ENCODE peak calls at places on chromosomes 1 and 21, in seven cellular contexts. One of them, this sample, is unnamed.

GRCh38 chr1:233909195-233909594 is 4.7 kb downstream of the SLC35F3 start:
- DNase-seq in IMR-90: no peak
- DNase-seq in mesenchymal stem cell: no peak
- DNase-seq in H9: no peak
- DNase-seq in mesendoderm: no peak
- DNase-seq in H1: no peak
- DNase-seq in trophoblast cell: peak
- DNase-seq in this sample: no peak

GRCh38 chr1:160416369-160416768 is 16.0 kb downstream of the VANGL2 start:
- DNase-seq in IMR-90: peak
- DNase-seq in mesenchymal stem cell: peak
- DNase-seq in H9: peak
- DNase-seq in mesendoderm: peak
- DNase-seq in H1: no peak
- DNase-seq in trophoblast cell: no peak
- DNase-seq in this sample: no peak

GRCh38 chr1:119554188-119554587 is 47.2 kb downstream of the HSD3B1 start:
- DNase-seq in IMR-90: peak
- DNase-seq in mesenchymal stem cell: peak
- DNase-seq in H9: no peak
- DNase-seq in mesendoderm: peak
- DNase-seq in H1: no peak
- DNase-seq in trophoblast cell: no peak
- DNase-seq in this sample: no peak

GRCh38 chr1:17636612-17637011 is 97.1 kb downstream of the ARHGEF10L start:
- DNase-seq in IMR-90: peak
- DNase-seq in mesenchymal stem cell: no peak
- DNase-seq in H9: no peak
- DNase-seq in mesendoderm: no peak
- DNase-seq in H1: no peak
- DNase-seq in trophoblast cell: no peak
- DNase-seq in this sample: no peak

GRCh38 chr1:18895317-18895716 is 7.0 kb downstream of the ALDH4A1 start:
- DNase-seq in IMR-90: no peak
- DNase-seq in mesenchymal stem cell: no peak
- DNase-seq in H9: no peak
- DNase-seq in mesendoderm: no peak
- DNase-seq in H1: no peak
- DNase-seq in trophoblast cell: no peak
- DNase-seq in this sample: no peak

GRCh38 chr1:180598333-180598979 is 33.4 kb upstream of the XPR1 start:
- DNase-seq in IMR-90: no peak
- DNase-seq in mesenchymal stem cell: no peak
- DNase-seq in H9: no peak
- DNase-seq in mesendoderm: peak
- DNase-seq in H1: no peak
- DNase-seq in trophoblast cell: no peak
- DNase-seq in this sample: no peak

GRCh38 chr21:38363684-38364083 is 106.9 kb downstream of the KCNJ15 start:
- DNase-seq in IMR-90: no peak
- DNase-seq in mesenchymal stem cell: no peak
- DNase-seq in H9: no peak
- DNase-seq in mesendoderm: no peak
- DNase-seq in H1: no peak
- DNase-seq in trophoblast cell: no peak
- DNase-seq in this sample: no peak

GRCh38 chr1:101026394-101026788 is 807 bp upstream of the DPH5 start:
- DNase-seq in IMR-90: no peak
- DNase-seq in mesenchymal stem cell: no peak
- DNase-seq in H9: no peak
- DNase-seq in mesendoderm: no peak
- DNase-seq in H1: no peak
- DNase-seq in trophoblast cell: no peak
- DNase-seq in this sample: no peak

GRCh38 chr1:226108935-226109828 is 46.7 kb downstream of the H3-3A start:
- DNase-seq in IMR-90: peak
- DNase-seq in mesenchymal stem cell: peak
- DNase-seq in H9: no peak
- DNase-seq in mesendoderm: no peak
- DNase-seq in H1: no peak
- DNase-seq in trophoblast cell: no peak
- DNase-seq in this sample: no peak

GRCh38 chr1:22592051-22592450 is 28.8 kb downstream of the EPHA8 start:
- DNase-seq in IMR-90: no peak
- DNase-seq in mesenchymal stem cell: no peak
- DNase-seq in H9: no peak
- DNase-seq in mesendoderm: no peak
- DNase-seq in H1: no peak
- DNase-seq in trophoblast cell: no peak
- DNase-seq in this sample: no peak

GRCh38 chr1:88001460-88001859 is 672.8 kb downstream of the LMO4 start:
- DNase-seq in IMR-90: peak
- DNase-seq in mesenchymal stem cell: no peak
- DNase-seq in H9: no peak
- DNase-seq in mesendoderm: peak
- DNase-seq in H1: no peak
- DNase-seq in trophoblast cell: no peak
- DNase-seq in this sample: no peak

GRCh38 chr21:32965281-32965680 is 60.5 kb upstream of the OLIG2 start:
- DNase-seq in IMR-90: no peak
- DNase-seq in mesenchymal stem cell: no peak
- DNase-seq in H9: no peak
- DNase-seq in mesendoderm: no peak
- DNase-seq in H1: no peak
- DNase-seq in trophoblast cell: no peak
- DNase-seq in this sample: no peak

GRCh38 chr1:110545492-110545891 is 26.5 kb upstream of the KCNA10 start:
- DNase-seq in IMR-90: no peak
- DNase-seq in mesenchymal stem cell: no peak
- DNase-seq in H9: no peak
- DNase-seq in mesendoderm: no peak
- DNase-seq in H1: no peak
- DNase-seq in trophoblast cell: no peak
- DNase-seq in this sample: no peak

GRCh38 chr1:85289848-85290335 is 13.5 kb upstream of the BCL10 start:
- DNase-seq in IMR-90: no peak
- DNase-seq in mesenchymal stem cell: no peak
- DNase-seq in H9: no peak
- DNase-seq in mesendoderm: no peak
- DNase-seq in H1: no peak
- DNase-seq in trophoblast cell: no peak
- DNase-seq in this sample: no peak
- H3K27ac ChIP-seq in IMR-90: no peak
- H3K27ac ChIP-seq in mesenchymal stem cell: peak
- H3K27ac ChIP-seq in H9: no peak
- H3K27ac ChIP-seq in mesendoderm: no peak
- H3K27ac ChIP-seq in H1: no peak
- H3K27ac ChIP-seq in trophoblast cell: no peak
- H3K27ac ChIP-seq in this sample: no peak

GRCh38 chr1:176789571-176790090 is 326.7 kb downstream of the PAPPA2 start:
- DNase-seq in IMR-90: no peak
- DNase-seq in mesenchymal stem cell: no peak
- DNase-seq in H9: no peak
- DNase-seq in mesendoderm: peak
- DNase-seq in H1: no peak
- DNase-seq in trophoblast cell: peak
- DNase-seq in this sample: no peak
- H3K18ac ChIP-seq in IMR-90: no peak
- H3K18ac ChIP-seq in mesenchymal stem cell: no peak
- H3K18ac ChIP-seq in H9: no peak
- H3K18ac ChIP-seq in mesendoderm: no peak
- H3K18ac ChIP-seq in H1: no peak
- H3K18ac ChIP-seq in trophoblast cell: no peak
- H3K18ac ChIP-seq in this sample: no peak

GRCh38 chr1:203626910-203627246 is 246 bp downstream of the ATP2B4 start:
- DNase-seq in IMR-90: no peak
- DNase-seq in mesenchymal stem cell: no peak
- DNase-seq in H9: peak
- DNase-seq in mesendoderm: no peak
- DNase-seq in H1: peak
- DNase-seq in trophoblast cell: no peak
- DNase-seq in this sample: no peak

GRCh38 chr1:203629509-203630082 is 3.0 kb downstream of the ATP2B4 start:
- DNase-seq in IMR-90: peak
- DNase-seq in mesenchymal stem cell: peak
- DNase-seq in H9: peak
- DNase-seq in mesendoderm: peak
- DNase-seq in H1: peak
- DNase-seq in trophoblast cell: no peak
- DNase-seq in this sample: no peak

GRCh38 chr1:203628997-203629508 is 2.4 kb downstream of the ATP2B4 start:
- DNase-seq in IMR-90: no peak
- DNase-seq in mesenchymal stem cell: no peak
- DNase-seq in H9: no peak
- DNase-seq in mesendoderm: no peak
- DNase-seq in H1: peak
- DNase-seq in trophoblast cell: no peak
- DNase-seq in this sample: no peak

GRCh38 chr1:203628185-203628996 is 1.8 kb downstream of the ATP2B4 start:
- DNase-seq in IMR-90: peak
- DNase-seq in mesenchymal stem cell: peak
- DNase-seq in H9: peak
- DNase-seq in mesendoderm: peak
- DNase-seq in H1: peak
- DNase-seq in trophoblast cell: peak
- DNase-seq in this sample: peak

GRCh38 chr1:203627819-203628184 is 1.2 kb downstream of the ATP2B4 start:
- DNase-seq in IMR-90: no peak
- DNase-seq in mesenchymal stem cell: peak
- DNase-seq in H9: no peak
- DNase-seq in mesendoderm: no peak
- DNase-seq in H1: no peak
- DNase-seq in trophoblast cell: no peak
- DNase-seq in this sample: no peak
- H3K27ac ChIP-seq in IMR-90: peak
- H3K27ac ChIP-seq in mesenchymal stem cell: peak
- H3K27ac ChIP-seq in H9: no peak
- H3K27ac ChIP-seq in mesendoderm: peak
- H3K27ac ChIP-seq in H1: no peak
- H3K27ac ChIP-seq in trophoblast cell: peak
- H3K27ac ChIP-seq in this sample: no peak

DNA sequence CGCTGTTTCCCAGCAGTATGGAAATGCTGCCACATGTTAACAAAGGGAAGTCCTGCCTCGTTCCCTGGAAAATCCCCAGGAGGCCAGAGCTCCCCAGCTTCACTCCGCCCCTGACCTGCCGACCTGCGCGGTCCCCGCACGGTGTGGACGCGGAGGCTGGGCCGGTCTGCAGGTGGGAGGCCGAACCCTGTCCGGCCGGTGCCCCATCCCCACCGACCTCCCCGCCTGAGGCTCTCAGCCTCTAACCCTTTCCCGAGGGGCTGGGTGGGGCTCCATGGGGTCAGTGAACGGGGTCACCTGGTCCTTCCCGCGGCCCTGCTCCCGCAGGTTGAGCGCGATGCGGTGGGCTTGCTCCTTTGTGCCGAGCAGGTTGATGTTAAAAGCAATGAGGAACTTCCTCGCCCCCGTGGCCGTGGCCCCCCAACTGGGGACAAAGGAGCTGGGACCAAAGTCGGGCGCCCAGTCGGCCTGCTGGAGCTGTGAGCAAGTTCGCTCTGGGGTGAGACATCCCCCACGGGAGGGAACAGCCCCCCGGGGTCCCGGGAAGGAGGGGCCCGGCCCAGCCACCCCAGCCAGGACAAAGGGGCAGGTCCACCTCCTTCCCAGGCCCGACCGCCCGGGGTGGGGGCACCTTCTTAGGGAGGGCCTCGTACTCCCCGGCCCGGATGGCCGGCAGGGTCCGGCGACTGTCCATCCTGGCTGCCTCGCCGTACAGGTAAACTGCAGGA is 4.0 kb downstream of the FTCD start:
- DNase-seq in IMR-90: no peak
- DNase-seq in mesenchymal stem cell: no peak
- DNase-seq in H9: peak
- DNase-seq in mesendoderm: no peak
- DNase-seq in H1: no peak
- DNase-seq in trophoblast cell: no peak
- DNase-seq in this sample: no peak
- H3K18ac ChIP-seq in IMR-90: no peak
- H3K18ac ChIP-seq in mesenchymal stem cell: no peak
- H3K18ac ChIP-seq in H9: no peak
- H3K18ac ChIP-seq in mesendoderm: no peak
- H3K18ac ChIP-seq in H1: no peak
- H3K18ac ChIP-seq in trophoblast cell: no peak
- H3K18ac ChIP-seq in this sample: peak

GRCh38 chr21:36974851-36975192 is 8.4 kb upstream of the HLCS start:
- DNase-seq in IMR-90: no peak
- DNase-seq in mesenchymal stem cell: no peak
- DNase-seq in H9: no peak
- DNase-seq in mesendoderm: no peak
- DNase-seq in H1: no peak
- DNase-seq in trophoblast cell: no peak
- DNase-seq in this sample: no peak
- H3K27ac ChIP-seq in IMR-90: no peak
- H3K27ac ChIP-seq in mesenchymal stem cell: no peak
- H3K27ac ChIP-seq in H9: no peak
- H3K27ac ChIP-seq in mesendoderm: no peak
- H3K27ac ChIP-seq in H1: no peak
- H3K27ac ChIP-seq in trophoblast cell: no peak
- H3K27ac ChIP-seq in this sample: no peak

DNA sequence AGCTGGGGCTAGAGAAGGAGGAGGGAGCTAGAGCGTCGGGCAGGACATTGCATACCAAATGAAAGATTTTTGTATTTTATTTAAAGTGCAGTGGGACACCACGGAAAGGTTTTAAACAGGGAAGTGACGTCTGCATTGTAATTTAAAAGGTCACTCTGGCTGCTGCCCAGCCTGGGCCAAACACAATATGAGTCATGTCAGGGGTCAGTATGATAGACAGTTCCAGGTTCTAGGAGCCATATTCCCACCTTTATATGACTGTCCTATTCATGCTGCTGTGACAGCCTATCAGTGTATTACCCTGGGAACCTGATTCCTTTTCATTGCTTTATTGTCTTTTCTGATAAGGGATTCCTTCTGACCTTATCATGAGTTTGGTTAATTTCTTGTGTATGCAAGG is 5.2 kb downstream of the VANGL1 start:
- DNase-seq in IMR-90: peak
- DNase-seq in mesenchymal stem cell: no peak
- DNase-seq in H9: no peak
- DNase-seq in mesendoderm: no peak
- DNase-seq in H1: no peak
- DNase-seq in trophoblast cell: no peak
- DNase-seq in this sample: no peak
- H3K18ac ChIP-seq in IMR-90: no peak
- H3K18ac ChIP-seq in mesenchymal stem cell: no peak
- H3K18ac ChIP-seq in H9: no peak
- H3K18ac ChIP-seq in mesendoderm: peak
- H3K18ac ChIP-seq in H1: no peak
- H3K18ac ChIP-seq in trophoblast cell: no peak
- H3K18ac ChIP-seq in this sample: no peak

GRCh38 chr1:203517426-203517974 is 23.5 kb downstream of the OPTC start:
- DNase-seq in IMR-90: no peak
- DNase-seq in mesenchymal stem cell: no peak
- DNase-seq in H9: peak
- DNase-seq in mesendoderm: peak
- DNase-seq in H1: no peak
- DNase-seq in trophoblast cell: no peak
- DNase-seq in this sample: no peak
- H3K27ac ChIP-seq in IMR-90: no peak
- H3K27ac ChIP-seq in mesenchymal stem cell: no peak
- H3K27ac ChIP-seq in H9: no peak
- H3K27ac ChIP-seq in mesendoderm: no peak
- H3K27ac ChIP-seq in H1: no peak
- H3K27ac ChIP-seq in trophoblast cell: peak
- H3K27ac ChIP-seq in this sample: no peak

This sample was measured in neuronal stem cell.